ENCODE peak calls at places on chromosomes 1 and 21, in ten cellular contexts. X is stimulated activated CD8-positive, alpha-beta memory T cell treated with anti-CD3 and anti-CD28 coated beads, Interleukin-7, amount 100 ng/mL, for 1 hour; Z is NCI-H1694 treated with DMSO at 0.1 percent for 48 hours; J is SK-N-SH; H is lower lobe of right lung; V is dorsolateral prefrontal cortex; Q is EH; A is head of caudate nucleus; S is BE2C; G is T follicular helper cell. O is an unnamed sample.

GRCh38 chr1:12617511-12617900 is 504 bp downstream of the DHRS3 start:
- DNase-seq in J (no peak), X (no peak), V (no peak), G (peak), A (no peak), Z (no peak), Q (no peak), S (no peak), H (no peak), O (no peak)

GRCh38 chr1:246591958-246592357 is 25.7 kb downstream of the CNST start:
- DNase-seq in V (no peak), Z (no peak), S (no peak), A (no peak), H (no peak), X (no peak), G (no peak), Q (no peak), J (no peak), O (no peak)

GRCh38 chr1:2382621-2383361 is 8.6 kb downstream of the MORN1 start:
- DNase-seq in S (no peak), H (peak), G (no peak), Q (peak), J (peak), Z (no peak), X (no peak), V (peak), A (no peak), O (peak)

GRCh38 chr1:11383553-11384169 is 95.3 kb upstream of the DISP3 start:
- DNase-seq in S (no peak), H (no peak), X (no peak), Z (peak), J (no peak), Q (no peak), A (no peak), G (no peak), V (peak), O (no peak)

GRCh38 chr1:16903458-16903796 is 7.6 kb downstream of the RNU1-2 start:
- DNase-seq in G (no peak), Q (no peak), V (no peak), X (no peak), Z (no peak), A (no peak), J (no peak), S (no peak), H (no peak), O (no peak)

GRCh38 chr21:43295016-43295958 is 126.5 kb downstream of the CRYAA start:
- DNase-seq in S (peak), G (no peak), V (no peak), A (no peak), Z (no peak), Q (no peak), H (peak), X (no peak), J (no peak), O (no peak)

GRCh38 chr1:26078286-26079177 is 11.1 kb upstream of the TRIM63 start:
- DNase-seq in Z (no peak), V (no peak), S (no peak), H (no peak), G (no peak), X (no peak), A (no peak), J (no peak), Q (no peak), O (no peak)

GRCh38 chr1:183210678-183211077 is 24.6 kb downstream of the LAMC2 start:
- DNase-seq in Q (no peak), G (no peak), J (no peak), X (no peak), A (no peak), V (no peak), Z (peak), S (no peak), H (no peak), O (no peak)

GRCh38 chr1:100443739-100444571 is 91.6 kb downstream of the CDC14A start:
- DNase-seq in X (no peak), Z (no peak), J (no peak), G (no peak), Q (peak), V (no peak), H (no peak), A (no peak), S (no peak), O (no peak)

GRCh38 chr1:63648689-63649088 is 55.5 kb downstream of the PGM1 start:
- DNase-seq in X (no peak), Q (no peak), V (no peak), Z (no peak), J (no peak), S (no peak), H (no peak), G (no peak), A (no peak), O (no peak)

GRCh38 chr1:97489834-97490233 is 431.0 kb downstream of the DPYD start:
- DNase-seq in G (no peak), Q (peak), A (no peak), H (no peak), S (no peak), V (no peak), J (no peak), X (no peak), Z (no peak), O (no peak)

GRCh38 chr1:151759241-151759640 is 4.1 kb downstream of the MRPL9 start:
- DNase-seq in J (no peak), H (no peak), G (no peak), Z (no peak), V (no peak), Q (no peak), A (no peak), S (no peak), X (no peak), O (no peak)

GRCh38 chr1:8121261-8122159 is 95.4 kb upstream of the ERRFI1 start:
- DNase-seq in V (no peak), A (no peak), S (no peak), Q (no peak), J (no peak), G (no peak), Z (no peak), X (no peak), H (no peak), O (peak)

GRCh38 chr1:64505944-64506658 is 36.2 kb downstream of the CACHD1 start:
- DNase-seq in V (no peak), X (no peak), G (no peak), S (no peak), J (no peak), Z (no peak), H (peak), Q (no peak), A (no peak), O (no peak)

GRCh38 chr1:169089776-169090175 is 16.7 kb upstream of the ATP1B1 start:
- DNase-seq in V (no peak), G (no peak), H (no peak), Z (no peak), A (no peak), Q (no peak), S (no peak), X (no peak), J (no peak), O (no peak)

GRCh38 chr1:9825101-9826074 is 1.6 kb upstream of the CLSTN1 start:
- DNase-seq in H (peak), Q (peak), J (no peak), X (no peak), G (peak), V (no peak), S (peak), A (no peak), Z (no peak), O (peak)

O was measured in right lobe of liver.